ENCODE peak calls at places on chromosomes 1 and 21, in eight cellular contexts. A is activated CD8-positive, alpha-beta T cell treated with anti-CD3 and anti-CD28 coated beads for 36 hours; R is activated CD4-positive, alpha-beta memory T cell treated with anti-CD3 and anti-CD28 coated beads for 36 hours; N is left ventricle myocardium inferior; K is T-helper 9 cell; S is myocyte; T is NCI-H69; Q is NCI-H187. B is an unnamed sample.

GRCh38 chr1:198326915-198327314 is 170.1 kb downstream of the NEK7 start:
- DNase-seq in A (no peak), R (no peak), N (no peak), K (no peak), S (peak), T (no peak), Q (no peak), B (no peak)

GRCh38 chr1:81757398-81758020 is 43.2 kb upstream of the ADGRL2 start:
- DNase-seq in A (no peak), R (no peak), N (no peak), K (no peak), S (no peak), T (no peak), Q (no peak), B (no peak)

GRCh38 chr21:41631564-41632461 is 123.9 kb upstream of the TMPRSS2 start:
- DNase-seq in A (no peak), R (no peak), N (no peak), K (no peak), S (peak), T (peak), Q (peak), B (no peak)

GRCh38 chr1:56506314-56506743 is 73.0 kb downstream of the PLPP3 start:
- DNase-seq in A (no peak), R (no peak), N (peak), K (no peak), S (peak), T (peak), Q (no peak), B (no peak)

GRCh38 chr1:185400057-185400456 is 83.0 kb upstream of the IVNS1ABP start:
- DNase-seq in A (no peak), R (no peak), N (no peak), K (no peak), S (peak), T (no peak), Q (no peak), B (no peak)

GRCh38 chr1:61670016-61670415 is 54.9 kb downstream of the TM2D1 start:
- DNase-seq in A (no peak), R (no peak), N (no peak), K (no peak), S (no peak), T (peak), Q (no peak), B (no peak)

GRCh38 chr1:112697781-112698201 is 9.1 kb downstream of the RHOC start:
- DNase-seq in A (no peak), R (no peak), N (no peak), K (no peak), S (peak), T (no peak), Q (no peak), B (no peak)

GRCh38 chr21:25039461-25040380 is 567.6 kb downstream of the MRPL39 start:
- DNase-seq in A (no peak), R (no peak), N (no peak), K (no peak), S (no peak), T (peak), Q (no peak), B (peak)

GRCh38 chr1:41860214-41860613 is 58.5 kb downstream of the HIVEP3 start:
- DNase-seq in A (no peak), R (no peak), N (no peak), K (no peak), S (no peak), T (peak), Q (no peak), B (no peak)

GRCh38 chr1:232509570-232509969 is 120.4 kb downstream of the SIPA1L2 start:
- DNase-seq in A (no peak), R (no peak), N (peak), K (no peak), S (peak), T (peak), Q (no peak), B (no peak)

GRCh38 chr1:173093721-173094450 is 43.1 kb upstream of the TNFSF18 start:
- DNase-seq in A (no peak), R (no peak), N (no peak), K (no peak), S (peak), T (no peak), Q (no peak), B (no peak)